ENCODE peak calls at places on chromosome 12, in five cellular contexts. N is mucosa of descending colon, J is foreskin fibroblast, U is heart right ventricle, Y is nephron progenitor cell. Z is an unnamed sample.

GRCh38 chr12:49791700-49792099 is 36.5 kb downstream of the NCKAP5L start:
- DNase-seq in N (no peak), J (no peak), U (no peak), Y (no peak), Z (no peak)

GRCh38 chr12:48779869-48780268 is 9.0 kb downstream of the ADCY6 start:
- DNase-seq in N (no peak), J (no peak), U (peak; percentile 90), Y (no peak), Z (no peak)

GRCh38 chr12:9820281-9820930 is 6.9 kb upstream of the KLRF1 start:
- DNase-seq in N (no peak), J (no peak), U (no peak), Y (no peak), Z (no peak)

GRCh38 chr12:92145481-92145730 is 240 bp downstream of the BTG1 start:
- DNase-seq in N (no peak), J (no peak), U (no peak), Y (peak; percentile 61), Z (no peak)

GRCh38 chr12:46702581-46703344 is 123.0 kb downstream of the SLC38A4 start:
- DNase-seq in N (peak; percentile 6), J (peak; percentile 21), U (no peak), Y (no peak), Z (no peak)

GRCh38 chr12:85065816-85066482 is 29.8 kb downstream of the LRRIQ1 start:
- DNase-seq in N (no peak), J (peak; percentile 12), U (no peak), Y (no peak), Z (no peak)

GRCh38 chr12:90098132-90098779 is 389.6 kb upstream of the ATP2B1 start:
- DNase-seq in N (no peak), J (no peak), U (no peak), Y (no peak), Z (no peak)

GRCh38 chr12:124686001-124686884 is 118.8 kb upstream of the NCOR2 start:
- DNase-seq in N (no peak), J (peak; percentile 59), U (no peak), Y (no peak), Z (no peak)

GRCh38 chr12:46915082-46915481 is 89.3 kb upstream of the SLC38A4 start:
- DNase-seq in N (peak; percentile 29), J (peak; percentile 94), U (no peak), Y (no peak), Z (no peak)

GRCh38 chr12:23006413-23006812 is 381.4 kb downstream of the ETNK1 start:
- DNase-seq in N (no peak), J (no peak), U (peak; percentile 55), Y (no peak), Z (no peak)

GRCh38 chr12:24820872-24821271 is 128.0 kb downstream of the BCAT1 start:
- DNase-seq in N (no peak), J (no peak), U (no peak), Y (no peak), Z (no peak)

GRCh38 chr12:92995258-92995905 is 66.3 kb upstream of the EEA1 start:
- DNase-seq in N (no peak), J (no peak), U (no peak), Y (no peak), Z (no peak)

GRCh38 chr12:94386422-94386821 is 73.2 kb downstream of the CEP83 start:
- DNase-seq in N (no peak), J (no peak), U (peak; percentile 22), Y (no peak), Z (no peak)

GRCh38 chr12:49925433-49926194 is 21.9 kb upstream of the FAIM2 start:
- DNase-seq in N (no peak), J (no peak), U (no peak), Y (no peak), Z (no peak)

GRCh38 chr12:795305-795704 is 42.9 kb downstream of the WNK1 start:
- DNase-seq in N (no peak), J (no peak), U (no peak), Y (no peak), Z (no peak)

GRCh38 chr12:132765366-132765765 is 3.7 kb upstream of the ANKLE2 start:
- DNase-seq in N (no peak), J (no peak), U (no peak), Y (no peak), Z (no peak)

GRCh38 chr12:132761032-132761910 is at the start of gene ANKLE2:
- DNase-seq in N (peak; percentile 56), J (peak; percentile 41), U (peak; percentile 55), Y (peak; percentile 75), Z (peak; percentile 40)

GRCh38 chr12:132766380-132767085 is 4.9 kb upstream of the ANKLE2 start:
- DNase-seq in N (peak; percentile 67), J (no peak), U (peak; percentile 78), Y (no peak), Z (no peak)

GRCh38 chr12:132764231-132764630 is 2.6 kb upstream of the ANKLE2 start:
- DNase-seq in N (no peak), J (no peak), U (no peak), Y (no peak), Z (no peak)

GRCh38 chr12:132761911-132762583 is 415 bp upstream of the ANKLE2 start:
- DNase-seq in N (peak; percentile 83), J (peak; percentile 88), U (peak; percentile 83), Y (peak; percentile 84), Z (peak; percentile 70)
- TF ChIP-seq CTCF in N (no peak), J (peak; percentile 12), U (peak; percentile 51), Y (no peak), Z (peak; percentile 44)

DNA sequence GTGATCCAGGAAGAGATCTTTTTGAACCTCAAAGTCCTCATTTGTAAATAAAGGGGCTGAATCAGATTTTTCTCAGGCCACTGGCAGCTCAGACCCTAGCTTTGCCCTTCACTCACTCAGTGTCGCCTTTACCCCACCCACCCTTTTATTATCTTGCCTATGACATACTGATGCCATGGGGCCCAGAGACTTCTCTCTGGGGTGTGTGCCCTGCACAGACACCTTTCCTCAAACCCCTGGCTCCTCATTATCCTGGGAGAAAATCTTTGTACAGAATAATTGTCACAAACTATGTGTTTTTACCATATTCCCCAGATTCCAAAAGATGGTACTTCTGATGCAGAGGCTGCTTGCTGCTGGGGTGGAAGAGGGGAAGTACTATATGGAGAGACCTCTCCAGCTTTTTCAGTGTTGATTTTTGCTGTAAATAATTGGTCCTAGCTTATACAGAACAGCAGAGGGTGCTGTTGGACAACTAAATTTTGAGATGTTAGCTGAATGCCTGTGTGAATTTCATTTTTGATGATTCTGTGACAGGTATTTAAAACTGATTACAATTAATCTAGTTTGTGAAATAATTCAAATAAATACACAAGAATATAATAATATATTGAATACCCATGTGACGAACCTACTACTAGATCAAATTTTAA is 53.9 kb upstream of the DCD start:
- DNase-seq in N (peak; percentile 33), J (peak; percentile 7), U (no peak), Y (no peak), Z (no peak)
- TF ChIP-seq CTCF in N (peak; percentile 13), J (peak; percentile 60), U (peak; percentile 75), Y (peak; percentile 65), Z (peak; percentile 76)

GRCh38 chr12:106723416-106723815 is 51.1 kb upstream of the RIC8B start:
- DNase-seq in N (no peak), J (no peak), U (no peak), Y (no peak), Z (no peak)

GRCh38 chr12:106724116-106724515 is 50.4 kb upstream of the RIC8B start:
- DNase-seq in N (no peak), J (no peak), U (no peak), Y (no peak), Z (no peak)

GRCh38 chr12:106721931-106722330 is 52.6 kb upstream of the RIC8B start:
- DNase-seq in N (no peak), J (no peak), U (no peak), Y (no peak), Z (no peak)

GRCh38 chr12:106724934-106725333 is 49.5 kb upstream of the RIC8B start:
- DNase-seq in N (no peak), J (no peak), U (no peak), Y (no peak), Z (no peak)

DNA sequence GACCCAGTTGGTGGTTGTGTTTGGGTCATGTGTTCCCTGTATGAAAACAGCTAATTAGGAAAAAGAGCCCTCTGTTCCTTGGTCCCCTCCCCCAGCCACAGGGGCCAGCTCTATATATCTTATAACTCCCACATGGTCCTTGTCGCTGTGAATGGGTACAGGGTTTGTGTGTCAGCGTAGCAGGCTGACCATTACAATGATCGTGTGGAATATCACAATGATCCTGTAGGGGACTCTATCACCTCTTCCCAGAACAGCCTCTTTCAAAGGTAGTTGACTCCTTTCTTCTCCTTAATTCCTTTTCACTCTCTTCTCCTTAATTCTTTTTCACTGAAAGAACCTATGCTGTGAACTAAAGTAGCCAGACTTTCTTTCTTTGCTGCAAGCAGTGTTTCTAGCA is 51.6 kb upstream of the RIC8B start:
- DNase-seq in N (no peak), J (no peak), U (no peak), Y (no peak), Z (no peak)
- TF ChIP-seq CTCF in N (no peak), J (no peak), U (peak; percentile 24), Y (no peak), Z (no peak)

GRCh38 chr12:95574799-95575452 is 23.6 kb upstream of the USP44 start:
- DNase-seq in N (no peak), J (peak; percentile 28), U (no peak), Y (peak; percentile 7), Z (no peak)
- TF ChIP-seq CTCF in N (peak; percentile 38), J (peak; percentile 75), U (peak; percentile 76), Y (peak; percentile 66), Z (peak; percentile 70)

GRCh38 chr12:15977999-15978398 is 66.9 kb downstream of the DERA start:
- DNase-seq in N (no peak), J (no peak), U (no peak), Y (no peak), Z (no peak)

GRCh38 chr12:15982471-15982870 is 71.3 kb downstream of the DERA start:
- DNase-seq in N (no peak), J (peak; percentile 32), U (no peak), Y (no peak), Z (no peak)

GRCh38 chr12:15982071-15982470 is 70.9 kb downstream of the DERA start:
- DNase-seq in N (no peak), J (peak; percentile 55), U (no peak), Y (no peak), Z (no peak)

GRCh38 chr12:15978431-15978950 is 67.4 kb downstream of the DERA start:
- DNase-seq in N (no peak), J (peak; percentile 73), U (no peak), Y (no peak), Z (no peak)

GRCh38 chr12:15979096-15980091 is 68.3 kb downstream of the DERA start:
- DNase-seq in N (peak; percentile 22), J (peak; percentile 65), U (no peak), Y (peak; percentile 28), Z (no peak)
- TF ChIP-seq CTCF in N (no peak), J (peak; percentile 59), U (peak; percentile 50), Y (peak; percentile 49), Z (peak; percentile 66)

Z was measured in progenitor cell of endocrine pancreas.